ENCODE peak calls at places on chromosomes 3 and 15, in four cellular contexts. One of them, this sample, is unnamed.

GRCh38 chr3:138578961-138579574 is 15.0 kb downstream of the CEP70 start:
- DNase-seq in K562: no peak
- DNase-seq in H1: no peak
- DNase-seq in HepG2: no peak
- DNase-seq in this sample: no peak

GRCh38 chr3:183487896-183488295 is 59.5 kb upstream of the MCF2L2 start:
- DNase-seq in H1: no peak
- DNase-seq in K562: no peak
- DNase-seq in HepG2: no peak
- DNase-seq in this sample: no peak

GRCh38 chr3:53016236-53016635 is 29.6 kb downstream of the SFMBT1 start:
- DNase-seq in H1: no peak
- DNase-seq in K562: no peak
- DNase-seq in HepG2: no peak
- DNase-seq in this sample: no peak

GRCh38 chr15:58427987-58428386 is 3.8 kb upstream of the LIPC start:
- DNase-seq in HepG2: no peak
- DNase-seq in K562: no peak
- DNase-seq in H1: no peak
- DNase-seq in this sample: no peak

GRCh38 chr15:85786778-85787114 is 8.0 kb downstream of the KLHL25 start:
- DNase-seq in K562: no peak
- DNase-seq in HepG2: peak
- DNase-seq in H1: no peak
- DNase-seq in this sample: no peak

GRCh38 chr3:133593243-133593642 is 19.8 kb downstream of the CDV3 start:
- DNase-seq in K562: no peak
- DNase-seq in HepG2: no peak
- DNase-seq in H1: no peak
- DNase-seq in this sample: no peak

GRCh38 chr15:75349851-75350588 is 3.2 kb downstream of the NEIL1 start:
- DNase-seq in K562: no peak
- DNase-seq in HepG2: no peak
- DNase-seq in H1: no peak
- DNase-seq in this sample: no peak

GRCh38 chr3:17076940-17077605 is 192.3 kb downstream of the PLCL2 start:
- DNase-seq in K562: no peak
- DNase-seq in HepG2: no peak
- DNase-seq in H1: no peak
- DNase-seq in this sample: no peak

GRCh38 chr15:53323197-53323596 is 436.3 kb downstream of the WDR72 start:
- DNase-seq in K562: no peak
- DNase-seq in HepG2: no peak
- DNase-seq in H1: no peak
- DNase-seq in this sample: no peak

GRCh38 chr15:93045191-93045785 is 43.7 kb downstream of the RGMA start:
- DNase-seq in K562: no peak
- DNase-seq in HepG2: no peak
- DNase-seq in H1: no peak
- DNase-seq in this sample: no peak

GRCh38 chr15:70967646-70968045 is 75.0 kb downstream of the LRRC49 start:
- DNase-seq in H1: no peak
- DNase-seq in K562: no peak
- DNase-seq in HepG2: no peak
- DNase-seq in this sample: no peak

GRCh38 chr3:157142315-157142714 is 17.6 kb downstream of the CCNL1 start:
- DNase-seq in HepG2: no peak
- DNase-seq in H1: no peak
- DNase-seq in K562: no peak
- DNase-seq in this sample: no peak

GRCh38 chr3:23760871-23761373 is 44.8 kb upstream of the UBE2E1 start:
- DNase-seq in K562: no peak
- DNase-seq in H1: no peak
- DNase-seq in HepG2: no peak
- DNase-seq in this sample: no peak

GRCh38 chr3:195762249-195762585 is 41.4 kb downstream of the MUC20 start:
- DNase-seq in K562: no peak
- DNase-seq in HepG2: no peak
- DNase-seq in H1: no peak
- DNase-seq in this sample: no peak

GRCh38 chr3:17584066-17584465 is 158.4 kb downstream of the TBC1D5 start:
- DNase-seq in H1: no peak
- DNase-seq in HepG2: no peak
- DNase-seq in K562: no peak
- DNase-seq in this sample: no peak

GRCh38 chr3:2452249-2452648 is 353.6 kb downstream of the CNTN4 start:
- DNase-seq in HepG2: no peak
- DNase-seq in H1: no peak
- DNase-seq in K562: no peak
- DNase-seq in this sample: no peak

GRCh38 chr3:136883967-136884720 is 22.1 kb downstream of the NCK1 start:
- DNase-seq in HepG2: no peak
- DNase-seq in H1: no peak
- DNase-seq in K562: no peak
- DNase-seq in this sample: no peak

GRCh38 chr15:31463521-31464102 is 137.0 kb downstream of the KLF13 start:
- DNase-seq in HepG2: no peak
- DNase-seq in H1: no peak
- DNase-seq in K562: no peak
- DNase-seq in this sample: no peak

GRCh38 chr15:91068966-91069365 is 31.1 kb upstream of the SV2B start:
- DNase-seq in H1: no peak
- DNase-seq in HepG2: no peak
- DNase-seq in K562: no peak
- DNase-seq in this sample: no peak

GRCh38 chr3:64163755-64164148 is 61.5 kb downstream of the PRICKLE2 start:
- DNase-seq in H1: no peak
- DNase-seq in HepG2: peak
- DNase-seq in K562: no peak
- DNase-seq in this sample: no peak

GRCh38 chr3:53493997-53494791 is at the start of gene CACNA1D:
- DNase-seq in HepG2: no peak
- DNase-seq in H1: peak
- DNase-seq in K562: no peak
- DNase-seq in this sample: peak

GRCh38 chr3:25725810-25726209 is 57.4 kb downstream of the NGLY1 start:
- DNase-seq in K562: no peak
- DNase-seq in HepG2: no peak
- DNase-seq in H1: no peak
- DNase-seq in this sample: no peak

GRCh38 chr3:179868715-179869114 is 168.0 kb downstream of the PEX5L start:
- DNase-seq in HepG2: no peak
- DNase-seq in K562: no peak
- DNase-seq in H1: no peak
- DNase-seq in this sample: no peak

GRCh38 chr3:179867961-179868360 is 168.8 kb downstream of the PEX5L start:
- DNase-seq in K562: no peak
- DNase-seq in H1: no peak
- DNase-seq in HepG2: no peak
- DNase-seq in this sample: no peak

GRCh38 chr3:179860275-179861107 is 176.2 kb downstream of the PEX5L start:
- DNase-seq in K562: no peak
- DNase-seq in H1: no peak
- DNase-seq in HepG2: no peak
- DNase-seq in this sample: no peak

GRCh38 chr3:179861292-179861691 is 175.4 kb downstream of the PEX5L start:
- DNase-seq in H1: no peak
- DNase-seq in K562: no peak
- DNase-seq in HepG2: no peak
- DNase-seq in this sample: no peak

GRCh38 chr3:179865876-179866505 is 170.7 kb downstream of the PEX5L start:
- DNase-seq in K562: no peak
- DNase-seq in HepG2: no peak
- DNase-seq in H1: no peak
- DNase-seq in this sample: no peak
- TF ChIP-seq JUN in K562: no peak
- TF ChIP-seq JUN in HepG2: no peak
- TF ChIP-seq JUN in H1: no peak
- TF ChIP-seq JUN in this sample: no peak

DNA sequence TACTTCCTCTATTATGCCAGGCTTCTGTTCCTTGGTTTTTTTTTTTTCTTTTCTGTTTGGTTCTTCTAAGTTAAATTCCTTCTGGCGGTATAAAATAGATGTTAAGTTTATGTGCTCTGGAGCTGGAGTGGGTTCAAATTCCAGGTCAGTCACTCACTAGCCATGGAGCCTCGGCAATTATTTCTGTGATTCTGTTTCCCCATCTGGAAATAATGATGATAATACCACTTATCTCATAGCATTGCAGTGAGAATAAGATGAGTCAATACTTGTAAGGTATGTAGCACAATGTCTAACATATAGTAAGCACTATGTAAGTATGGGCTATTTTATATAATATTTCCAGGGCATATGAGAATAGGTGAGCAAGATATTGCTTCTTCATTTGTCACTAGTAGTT is 33.2 kb upstream of the ZDHHC23 start:
- DNase-seq in H1: no peak
- DNase-seq in HepG2: no peak
- DNase-seq in K562: no peak
- DNase-seq in this sample: no peak
- TF ChIP-seq SP1 in H1: no peak
- TF ChIP-seq SP1 in HepG2: no peak
- TF ChIP-seq SP1 in K562: no peak
- TF ChIP-seq SP1 in this sample: no peak

GRCh38 chr3:186281172-186281571 is 80.9 kb downstream of the DGKG start:
- DNase-seq in K562: no peak
- DNase-seq in HepG2: no peak
- DNase-seq in H1: no peak
- DNase-seq in this sample: no peak

GRCh38 chr3:186275436-186275835 is 86.6 kb downstream of the DGKG start:
- DNase-seq in H1: no peak
- DNase-seq in HepG2: no peak
- DNase-seq in K562: no peak
- DNase-seq in this sample: no peak

GRCh38 chr3:186273586-186273985 is 88.4 kb downstream of the DGKG start:
- DNase-seq in H1: no peak
- DNase-seq in HepG2: no peak
- DNase-seq in K562: no peak
- DNase-seq in this sample: no peak

GRCh38 chr3:186280737-186281136 is 81.3 kb downstream of the DGKG start:
- DNase-seq in HepG2: no peak
- DNase-seq in K562: no peak
- DNase-seq in H1: no peak
- DNase-seq in this sample: no peak

GRCh38 chr3:186277268-186277909 is 84.6 kb downstream of the DGKG start:
- DNase-seq in HepG2: peak
- DNase-seq in K562: peak
- DNase-seq in H1: no peak
- DNase-seq in this sample: no peak
- TF ChIP-seq JUN in HepG2: no peak
- TF ChIP-seq JUN in K562: no peak
- TF ChIP-seq JUN in H1: no peak
- TF ChIP-seq JUN in this sample: no peak

GRCh38 chr3:129485681-129486056 is 42.8 kb upstream of the RHO start:
- DNase-seq in HepG2: no peak
- DNase-seq in H1: no peak
- DNase-seq in K562: no peak
- DNase-seq in this sample: no peak
- TF ChIP-seq SP1 in HepG2: no peak
- TF ChIP-seq SP1 in H1: no peak
- TF ChIP-seq SP1 in K562: no peak
- TF ChIP-seq SP1 in this sample: no peak

GRCh38 chr3:124976378-124976777 is 41.8 kb upstream of the MUC13 start:
- DNase-seq in HepG2: no peak
- DNase-seq in H1: no peak
- DNase-seq in K562: no peak
- DNase-seq in this sample: no peak
- TF ChIP-seq JUN in HepG2: no peak
- TF ChIP-seq JUN in H1: no peak
- TF ChIP-seq JUN in K562: no peak
- TF ChIP-seq JUN in this sample: no peak

DNA sequence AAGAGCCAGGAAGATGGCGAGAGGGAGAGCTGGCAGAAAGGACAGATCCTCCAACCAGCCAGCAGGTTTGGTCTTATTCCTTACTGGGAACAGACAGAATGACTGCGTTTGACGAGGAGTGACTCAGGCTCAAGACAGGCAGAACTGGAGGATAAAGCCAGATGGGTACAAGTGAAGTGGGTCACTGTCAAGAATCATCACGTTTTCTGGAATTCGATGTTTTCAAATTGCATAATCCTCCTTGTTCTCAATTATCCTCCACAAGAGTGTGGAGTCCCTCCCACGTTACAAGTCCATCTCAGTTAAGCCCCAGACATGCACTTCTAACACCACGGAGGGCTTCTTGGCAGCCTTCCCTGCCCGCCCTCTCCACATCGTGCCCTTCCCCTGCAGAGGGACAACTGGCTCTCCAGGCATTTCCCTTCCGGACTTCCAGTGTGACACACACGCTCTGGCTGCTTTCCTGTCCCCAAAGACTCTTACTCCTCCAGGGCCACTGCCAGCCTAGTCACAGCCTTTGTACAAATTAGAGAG is 183.1 kb downstream of the CHST2 start:
- DNase-seq in H1: no peak
- DNase-seq in K562: no peak
- DNase-seq in HepG2: no peak
- DNase-seq in this sample: no peak
- TF ChIP-seq SP1 in H1: no peak
- TF ChIP-seq SP1 in K562: no peak
- TF ChIP-seq SP1 in HepG2: no peak
- TF ChIP-seq SP1 in this sample: no peak

DNA sequence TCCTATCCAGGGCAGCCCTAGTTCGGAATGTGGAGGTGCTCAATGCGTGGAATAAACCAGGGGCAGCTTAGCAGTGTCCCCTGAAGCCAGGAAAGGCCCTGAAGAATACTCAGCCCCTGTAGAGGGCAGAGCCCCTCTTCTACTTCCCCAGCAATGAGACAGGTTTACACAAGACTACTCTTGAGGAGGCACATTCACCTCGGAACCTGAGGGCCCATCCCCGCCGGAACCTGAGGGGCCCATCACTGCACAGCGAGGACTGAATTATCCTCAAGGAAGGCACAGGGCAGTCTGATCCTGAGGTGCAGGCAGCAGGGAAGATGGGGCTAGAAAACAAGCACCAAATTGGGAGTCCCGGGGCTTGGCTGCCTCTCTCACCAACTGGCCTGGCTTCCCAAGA is 22.2 kb downstream of the CCDC13 start:
- DNase-seq in HepG2: no peak
- DNase-seq in K562: no peak
- DNase-seq in H1: no peak
- DNase-seq in this sample: no peak
- TF ChIP-seq JUN in HepG2: no peak
- TF ChIP-seq JUN in K562: no peak
- TF ChIP-seq JUN in H1: no peak
- TF ChIP-seq JUN in this sample: no peak

This sample was measured in WTC11.